ENCODE peak calls at places on chromosomes 11 and 22, in five cellular contexts. One of them, this sample, is unnamed.

GRCh38 chr11:92687724-92688123 is 281.7 kb upstream of the MTNR1B start:
- DNase-seq in NCI-H1436: no peak
- DNase-seq in EL: no peak
- DNase-seq in foreskin keratinocyte: peak
- DNase-seq in CD4-positive, alpha-beta T cell: no peak
- DNase-seq in this sample: no peak

GRCh38 chr11:69293819-69294505 is at the start of gene MYEOV:
- DNase-seq in NCI-H1436: no peak
- DNase-seq in EL: peak
- DNase-seq in foreskin keratinocyte: peak
- DNase-seq in CD4-positive, alpha-beta T cell: no peak
- DNase-seq in this sample: peak

GRCh38 chr11:117356126-117356761 is 28.6 kb downstream of the CEP164 start:
- DNase-seq in NCI-H1436: no peak
- DNase-seq in EL: no peak
- DNase-seq in foreskin keratinocyte: no peak
- DNase-seq in CD4-positive, alpha-beta T cell: no peak
- DNase-seq in this sample: no peak

GRCh38 chr22:42286205-42286604 is 15.8 kb upstream of the TCF20 start:
- DNase-seq in NCI-H1436: no peak
- DNase-seq in EL: no peak
- DNase-seq in foreskin keratinocyte: no peak
- DNase-seq in CD4-positive, alpha-beta T cell: peak
- DNase-seq in this sample: no peak

GRCh38 chr11:122717264-122717867 is 61.8 kb downstream of the UBASH3B start:
- DNase-seq in NCI-H1436: no peak
- DNase-seq in EL: no peak
- DNase-seq in foreskin keratinocyte: no peak
- DNase-seq in CD4-positive, alpha-beta T cell: no peak
- DNase-seq in this sample: no peak

GRCh38 chr11:16448123-16448717 is 91.9 kb upstream of the SOX6 start:
- DNase-seq in NCI-H1436: no peak
- DNase-seq in EL: peak
- DNase-seq in foreskin keratinocyte: peak
- DNase-seq in CD4-positive, alpha-beta T cell: no peak
- DNase-seq in this sample: no peak

GRCh38 chr22:42699281-42699681 is 21.4 kb downstream of the A4GALT start:
- DNase-seq in NCI-H1436: no peak
- DNase-seq in EL: no peak
- DNase-seq in foreskin keratinocyte: no peak
- DNase-seq in CD4-positive, alpha-beta T cell: no peak
- DNase-seq in this sample: peak

GRCh38 chr11:32052218-32052617 is 38.7 kb upstream of the RCN1 start:
- DNase-seq in NCI-H1436: peak
- DNase-seq in EL: peak
- DNase-seq in foreskin keratinocyte: peak
- DNase-seq in CD4-positive, alpha-beta T cell: peak
- DNase-seq in this sample: peak

GRCh38 chr11:61764606-61765260 is 12.3 kb downstream of the MYRF start:
- DNase-seq in NCI-H1436: no peak
- DNase-seq in EL: no peak
- DNase-seq in foreskin keratinocyte: no peak
- DNase-seq in CD4-positive, alpha-beta T cell: no peak
- DNase-seq in this sample: no peak

GRCh38 chr11:133832096-133833081 is 12.9 kb downstream of the SPATA19 start:
- DNase-seq in NCI-H1436: no peak
- DNase-seq in EL: no peak
- DNase-seq in foreskin keratinocyte: no peak
- DNase-seq in CD4-positive, alpha-beta T cell: no peak
- DNase-seq in this sample: peak

GRCh38 chr11:9314291-9315077 is at the start of gene TMEM41B:
- DNase-seq in NCI-H1436: peak
- DNase-seq in EL: peak
- DNase-seq in foreskin keratinocyte: peak
- DNase-seq in CD4-positive, alpha-beta T cell: peak
- DNase-seq in this sample: peak

This sample was measured in GM23248.